ENCODE peak calls at places on chromosomes 6 and 20, in five cellular contexts. S, B, G, K and Y are unnamed samples.

GRCh38 chr20:44051661-44052000 is 135.4 kb downstream of the JPH2 start:
- DNase-seq in S (no peak), B (no peak), G (no peak), K (no peak), Y (peak; percentile 35)

GRCh38 chr6:34389034-34389433 is 3.4 kb downstream of the NUDT3 start:
- DNase-seq in S (no peak), B (no peak), G (no peak), K (no peak), Y (no peak)

GRCh38 chr6:125008261-125008671 is 46.0 kb downstream of the RNF217 start:
- DNase-seq in S (no peak), B (no peak), G (no peak), K (no peak), Y (no peak)

GRCh38 chr6:7505196-7505699 is 36.2 kb upstream of the DSP start:
- DNase-seq in S (no peak), B (no peak), G (no peak), K (no peak), Y (no peak)

GRCh38 chr6:44576132-44576601 is 188.7 kb downstream of the CDC5L start:
- DNase-seq in S (no peak), B (no peak), G (no peak), K (no peak), Y (no peak)

GRCh38 chr6:135323202-135323668 is 142.1 kb downstream of the MYB start:
- DNase-seq in S (no peak), B (no peak), G (no peak), K (no peak), Y (no peak)

GRCh38 chr6:134035823-134036296 is 16.6 kb downstream of the SLC2A12 start:
- DNase-seq in S (no peak), B (no peak), G (no peak), K (peak; percentile 39), Y (no peak)

GRCh38 chr6:111870054-111870750 is 3.0 kb downstream of the FYN start:
- DNase-seq in S (no peak), B (no peak), G (no peak), K (no peak), Y (no peak)

GRCh38 chr20:19966840-19967239 is 50.3 kb upstream of the NAA20 start:
- DNase-seq in S (no peak), B (no peak), G (no peak), K (no peak), Y (no peak)

GRCh38 chr6:133396225-133396624 is 155.1 kb downstream of the EYA4 start:
- DNase-seq in S (no peak), B (no peak), G (no peak), K (no peak), Y (no peak)

GRCh38 chr6:113994934-113995342 is 24.0 kb upstream of the HDAC2 start:
- DNase-seq in S (peak; percentile 4), B (no peak), G (no peak), K (peak; percentile 94), Y (no peak)

GRCh38 chr6:10613077-10613476 is 81.3 kb downstream of the C6orf52 start:
- DNase-seq in S (no peak), B (no peak), G (no peak), K (no peak), Y (no peak)

GRCh38 chr20:12941025-12941424 is 67.7 kb upstream of the SPTLC3 start:
- DNase-seq in S (no peak), B (no peak), G (no peak), K (no peak), Y (no peak)

GRCh38 chr6:157428418-157429202 is 47.6 kb downstream of the ZDHHC14 start:
- DNase-seq in S (no peak), B (no peak), G (peak; percentile 60), K (no peak), Y (no peak)

GRCh38 chr6:168451805-168452204 is 10.8 kb downstream of the SMOC2 start:
- DNase-seq in S (no peak), B (no peak), G (no peak), K (no peak), Y (no peak)

GRCh38 chr20:10125757-10126156 is 91.0 kb downstream of the ANKEF1 start:
- DNase-seq in S (no peak), B (no peak), G (no peak), K (no peak), Y (no peak)

GRCh38 chr20:17587148-17587547 is 17.3 kb downstream of the DSTN start:
- DNase-seq in S (no peak), B (no peak), G (no peak), K (no peak), Y (no peak)

GRCh38 chr6:79605061-79605460 is 26.1 kb upstream of the SH3BGRL2 start:
- DNase-seq in S (no peak), B (peak; percentile 48), G (no peak), K (no peak), Y (no peak)

GRCh38 chr6:87289571-87289970 is 32.8 kb upstream of the SMIM8 start:
- DNase-seq in S (no peak), B (no peak), G (no peak), K (no peak), Y (no peak)

GRCh38 chr20:21175433-21175832 is 49.6 kb downstream of the KIZ start:
- DNase-seq in S (no peak), B (no peak), G (no peak), K (no peak), Y (no peak)

GRCh38 chr6:35072051-35072697 is 69.0 kb downstream of the TCP11 start:
- DNase-seq in S (no peak), B (no peak), G (no peak), K (no peak), Y (no peak)

GRCh38 chr6:132392792-132393191 is 8.5 kb downstream of the MOXD1 start:
- DNase-seq in S (no peak), B (no peak), G (no peak), K (no peak), Y (no peak)

GRCh38 chr6:142531727-142532126 is 229.9 kb downstream of the ADGRG6 start:
- DNase-seq in S (no peak), B (no peak), G (no peak), K (no peak), Y (no peak)

GRCh38 chr6:116431964-116432595 is 29.1 kb upstream of the CALHM6 start:
- DNase-seq in S (no peak), B (no peak), G (no peak), K (no peak), Y (no peak)

GRCh38 chr6:47042238-47042843 is at the start of gene ADGRF1:
- DNase-seq in S (no peak), B (no peak), G (no peak), K (no peak), Y (no peak)

GRCh38 chr6:63927538-63927937 is 291.9 kb downstream of the PHF3 start:
- DNase-seq in S (no peak), B (no peak), G (no peak), K (no peak), Y (no peak)

GRCh38 chr20:47070176-47070575 is 175.5 kb downstream of the EYA2 start:
- DNase-seq in S (no peak), B (no peak), G (no peak), K (no peak), Y (no peak)

GRCh38 chr20:3077618-3078134 is 6.3 kb downstream of the OXT start:
- DNase-seq in S (no peak), B (no peak), G (no peak), K (no peak), Y (no peak)

GRCh38 chr6:64696053-64696452 is 1011.0 kb downstream of the EYS start:
- DNase-seq in S (no peak), B (no peak), G (no peak), K (no peak), Y (no peak)

GRCh38 chr6:130720076-130720475 is 107.1 kb upstream of the SMLR1 start:
- DNase-seq in S (no peak), B (no peak), G (no peak), K (no peak), Y (no peak)

GRCh38 chr20:50475879-50476292 is 34.3 kb upstream of the PTPN1 start:
- DNase-seq in S (no peak), B (no peak), G (no peak), K (no peak), Y (no peak)

GRCh38 chr6:132973556-132973993 is 159.2 kb downstream of the RPS12 start:
- DNase-seq in S (no peak), B (no peak), G (no peak), K (no peak), Y (no peak)

GRCh38 chr20:24787621-24788020 is 161.4 kb upstream of the CST7 start:
- DNase-seq in S (no peak), B (no peak), G (no peak), K (no peak), Y (no peak)

GRCh38 chr6:53103993-53104675 is 38.9 kb downstream of the FBXO9 start:
- DNase-seq in S (no peak), B (no peak), G (no peak), K (peak; percentile 34), Y (no peak)

GRCh38 chr20:33046412-33046811 is 7.3 kb upstream of the BPIFB3 start:
- DNase-seq in S (no peak), B (no peak), G (no peak), K (no peak), Y (no peak)

GRCh38 chr6:135481786-135482369 is 15.7 kb downstream of the AHI1 start:
- DNase-seq in S (no peak), B (no peak), G (no peak), K (no peak), Y (no peak)

GRCh38 chr6:29014729-29015608 is 9.9 kb upstream of the ZNF311 start:
- DNase-seq in S (no peak), B (no peak), G (no peak), K (no peak), Y (no peak)

GRCh38 chr6:141833001-141833655 is 299.6 kb upstream of the GJE1 start:
- DNase-seq in S (no peak), B (no peak), G (no peak), K (no peak), Y (no peak)

GRCh38 chr20:40265872-40266533 is 423.0 kb downstream of the MAFB start:
- DNase-seq in S (no peak), B (no peak), G (no peak), K (peak; percentile 12), Y (no peak)

GRCh38 chr6:15061176-15061575 is 184.7 kb upstream of the JARID2 start:
- DNase-seq in S (no peak), B (no peak), G (no peak), K (no peak), Y (no peak)